ENCODE peak calls at places on chromosomes 7 and 10, in four cellular contexts. R, N, V and K are unnamed samples.

GRCh38 chr7:94615641-94616040 is 40.3 kb downstream of the SGCE start:
- DNase-seq in R (no peak), V (no peak), N (no peak), K (no peak)

GRCh38 chr7:12756841-12757240 is 69.4 kb downstream of the ARL4A start:
- DNase-seq in R (peak), V (no peak), N (no peak), K (no peak)

GRCh38 chr7:26369519-26370385 is 78.1 kb downstream of the SNX10 start:
- DNase-seq in V (peak), R (peak), N (no peak), K (no peak)

GRCh38 chr10:110356628-110357245 is 52.0 kb upstream of the SMNDC1 start:
- DNase-seq in N (no peak), R (peak), V (no peak), K (peak)

GRCh38 chr10:79260803-79261740 is 86.2 kb upstream of the PPIF start:
- DNase-seq in R (no peak), V (no peak), N (no peak), K (no peak)

GRCh38 chr10:71810048-71810750 is 36.9 kb upstream of the VSIR start:
- DNase-seq in N (no peak), R (no peak), V (no peak), K (no peak)

GRCh38 chr10:35341521-35341920 is 5.2 kb downstream of the CCNY start:
- DNase-seq in R (no peak), V (no peak), N (no peak), K (no peak)

GRCh38 chr7:16986775-16987174 is 105.0 kb upstream of the AGR3 start:
- DNase-seq in R (no peak), V (no peak), N (no peak), K (no peak)

GRCh38 chr7:40498933-40499332 is 364.1 kb downstream of the SUGCT start:
- DNase-seq in R (no peak), N (no peak), V (no peak), K (no peak)

GRCh38 chr7:68938151-68938550 is 660.1 kb upstream of the AUTS2 start:
- DNase-seq in N (no peak), R (no peak), V (no peak), K (no peak)

GRCh38 chr10:96830511-96831199 is 1.4 kb upstream of the LCOR start:
- DNase-seq in N (no peak), R (peak), V (no peak), K (no peak)

GRCh38 chr7:55572378-55573233 is at the start of gene VOPP1:
- DNase-seq in R (peak), N (peak), V (no peak), K (no peak)

GRCh38 chr7:152341039-152341913 is 94.5 kb downstream of the KMT2C start:
- DNase-seq in R (peak), V (no peak), N (no peak), K (peak)

GRCh38 chr7:31874631-31875374 is 187.8 kb downstream of the PPP1R17 start:
- DNase-seq in R (no peak), N (no peak), V (no peak), K (no peak)

GRCh38 chr10:48468866-48469511 is 135.9 kb downstream of the ARHGAP22 start:
- DNase-seq in V (no peak), N (no peak), R (no peak), K (no peak)

GRCh38 chr10:31125789-31126188 is 94.1 kb upstream of the ZNF438 start:
- DNase-seq in R (no peak), V (no peak), N (no peak), K (no peak)

GRCh38 chr10:28879875-28880381 is 202.6 kb downstream of the BAMBI start:
- DNase-seq in R (no peak), N (peak), V (no peak), K (no peak)
- H3K4me3 ChIP-seq in R (no peak), N (no peak), V (no peak), K (no peak)

GRCh38 chr10:3185386-3185785 is 12.8 kb upstream of the PITRM1 start:
- DNase-seq in V (no peak), R (no peak), N (no peak), K (no peak)
- H3K4me3 ChIP-seq in V (no peak), R (no peak), N (no peak), K (no peak)

GRCh38 chr10:75395171-75395954 is 6.2 kb downstream of the ZNF503 start:
- DNase-seq in N (peak), V (no peak), R (peak), K (no peak)
- H3K4me3 ChIP-seq in N (peak), V (peak), R (peak), K (peak)

DNA sequence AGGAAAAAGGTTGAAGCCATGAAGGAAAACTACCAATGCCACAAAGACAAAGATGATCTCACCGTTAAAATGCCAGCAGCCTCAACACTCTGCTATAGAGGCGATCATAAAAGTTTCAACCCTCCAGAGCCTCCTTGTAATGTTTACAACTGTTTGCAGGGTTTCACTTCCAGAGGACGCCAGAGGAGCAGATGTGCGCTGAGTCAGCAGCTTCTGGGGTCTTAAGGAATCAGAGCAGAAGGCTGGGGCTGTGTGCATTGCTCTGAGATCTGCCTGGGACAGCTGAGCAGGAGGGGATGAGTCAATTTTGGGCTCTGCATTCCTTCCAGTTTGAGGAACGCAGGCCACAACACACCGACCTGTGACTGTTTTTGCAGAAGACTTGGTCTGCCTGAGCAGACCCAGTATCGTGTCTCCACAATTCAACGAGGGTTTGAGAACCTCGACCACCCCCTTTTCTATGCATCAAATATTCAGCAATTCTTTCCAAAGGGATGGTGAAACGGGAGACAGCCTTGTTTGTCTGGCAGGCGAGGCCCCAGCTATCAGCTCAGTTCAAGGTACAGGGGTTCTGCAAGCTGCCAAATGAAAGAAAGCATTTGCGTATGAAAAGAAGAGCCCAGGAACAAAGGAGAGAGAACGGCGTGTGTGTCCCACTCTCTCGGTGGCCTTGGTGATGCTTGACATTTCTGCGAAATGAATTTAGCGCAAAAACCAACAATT is 98.1 kb downstream of the TMEM130 start:
- DNase-seq in R (no peak), N (no peak), V (peak), K (peak)
- H3K4me3 ChIP-seq in R (no peak), N (no peak), V (no peak), K (no peak)

GRCh38 chr7:155236386-155236785 is 61.3 kb upstream of the INSIG1 start:
- DNase-seq in N (no peak), V (no peak), R (no peak), K (no peak)
- H3K4me3 ChIP-seq in N (no peak), V (no peak), R (no peak), K (no peak)

DNA sequence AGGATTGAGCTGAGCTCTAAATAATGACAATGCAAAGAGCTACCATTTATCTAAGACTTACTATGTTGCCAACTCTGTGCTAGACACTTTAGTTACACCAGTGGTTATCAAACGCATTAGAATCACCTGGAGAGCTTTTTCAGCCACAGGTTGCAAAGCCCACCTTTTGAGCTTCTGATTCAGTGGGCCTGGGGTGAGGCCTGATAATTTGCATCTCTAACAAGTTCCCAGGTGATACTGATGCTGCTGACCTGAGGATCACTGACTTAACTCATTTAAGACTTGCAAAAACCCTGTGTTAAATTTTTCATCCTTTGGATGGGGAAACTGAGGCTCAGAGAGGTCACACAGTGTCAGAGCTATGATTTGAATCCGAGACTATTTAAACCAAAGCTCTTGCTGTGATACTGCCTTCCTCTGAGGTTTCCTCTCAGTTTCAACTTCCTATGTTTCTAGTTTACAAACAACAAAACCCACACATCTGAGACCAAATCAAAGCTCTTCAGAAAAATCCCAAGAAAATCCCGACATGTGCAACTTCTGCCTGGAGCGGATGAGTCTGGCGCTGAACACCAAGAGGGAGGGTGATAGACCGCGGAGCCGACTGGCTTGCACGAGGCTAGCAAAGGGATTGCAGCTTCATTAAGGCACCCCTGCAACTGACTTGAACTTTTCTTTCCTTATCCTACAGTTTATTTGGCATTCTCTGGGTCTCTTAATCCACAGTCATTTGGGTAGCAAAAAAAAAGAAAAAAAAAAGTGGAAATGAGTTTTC is 124.9 kb downstream of the CYP26A1 start:
- DNase-seq in R (peak), N (no peak), V (no peak), K (no peak)
- H3K4me3 ChIP-seq in R (no peak), N (peak), V (peak), K (peak)

GRCh38 chr7:6169805-6170520 is 102.5 kb downstream of the CYTH3 start:
- DNase-seq in N (no peak), R (no peak), V (no peak), K (no peak)

GRCh38 chr7:6175642-6176041 is 96.8 kb downstream of the CYTH3 start:
- DNase-seq in R (peak), V (peak), N (no peak), K (peak)

GRCh38 chr7:6171532-6172330 is 100.7 kb downstream of the CYTH3 start:
- DNase-seq in N (no peak), R (no peak), V (no peak), K (no peak)

GRCh38 chr7:6170571-6171531 is 101.6 kb downstream of the CYTH3 start:
- DNase-seq in V (no peak), N (no peak), R (no peak), K (no peak)

DNA sequence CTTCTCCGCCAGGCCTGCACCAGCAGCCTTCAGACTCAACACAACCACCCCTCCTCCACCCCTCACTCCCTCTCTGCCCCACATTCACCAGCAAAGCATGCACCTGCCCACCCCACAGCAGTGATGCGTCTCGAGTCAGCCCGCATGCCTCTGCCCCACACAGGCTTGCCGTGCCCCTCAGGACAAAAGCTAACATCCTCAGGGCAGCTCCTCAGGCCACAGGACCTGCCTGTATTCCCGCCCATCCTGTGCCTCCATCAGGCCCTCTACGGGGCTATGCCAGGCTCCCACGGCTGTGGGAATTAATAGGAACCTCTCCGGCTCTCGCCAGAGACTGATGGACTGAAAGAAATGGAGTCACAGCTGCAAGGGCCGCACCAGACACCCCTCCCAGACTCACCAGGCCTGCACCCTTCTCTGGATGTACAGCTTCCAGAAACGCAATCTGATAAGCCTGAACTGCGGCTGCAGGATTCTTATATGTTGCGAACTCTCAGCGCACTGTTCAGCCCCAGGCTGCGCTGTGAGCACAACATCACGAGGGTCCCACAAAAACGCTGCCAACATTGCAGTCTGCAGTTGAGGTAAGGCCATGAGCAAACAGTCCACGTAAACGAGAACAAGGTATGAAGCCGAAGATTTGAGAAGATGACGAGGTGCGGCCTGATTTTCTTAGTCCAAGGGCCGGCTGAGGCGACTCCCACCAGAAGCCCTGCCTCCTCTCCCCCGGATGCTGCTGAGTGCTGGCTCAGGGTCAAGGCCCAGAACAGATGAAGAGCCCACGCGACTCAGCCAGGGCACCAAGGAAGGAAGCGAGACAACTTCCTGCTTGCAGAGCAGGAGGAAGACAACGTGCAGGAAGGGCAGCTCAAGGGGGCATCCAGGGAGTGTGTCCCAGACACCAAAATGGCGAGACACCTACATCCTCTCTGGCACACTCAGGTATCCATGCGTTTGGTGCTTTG is 99.8 kb downstream of the CYTH3 start:
- DNase-seq in V (no peak), R (no peak), N (no peak), K (no peak)
- H3K4me3 ChIP-seq in V (no peak), R (no peak), N (no peak), K (no peak)

GRCh38 chr10:13001041-13001886 is at the start of gene CCDC3:
- DNase-seq in N (peak), R (peak), V (no peak), K (no peak)

GRCh38 chr10:13000431-13000830 is 1.1 kb downstream of the CCDC3 start:
- DNase-seq in R (no peak), V (no peak), N (no peak), K (no peak)

GRCh38 chr10:13003781-13004180 is 2.3 kb upstream of the CCDC3 start:
- DNase-seq in N (no peak), V (no peak), R (no peak), K (no peak)

GRCh38 chr10:13003004-13003403 is 1.5 kb upstream of the CCDC3 start:
- DNase-seq in N (no peak), R (peak), V (no peak), K (no peak)

DNA sequence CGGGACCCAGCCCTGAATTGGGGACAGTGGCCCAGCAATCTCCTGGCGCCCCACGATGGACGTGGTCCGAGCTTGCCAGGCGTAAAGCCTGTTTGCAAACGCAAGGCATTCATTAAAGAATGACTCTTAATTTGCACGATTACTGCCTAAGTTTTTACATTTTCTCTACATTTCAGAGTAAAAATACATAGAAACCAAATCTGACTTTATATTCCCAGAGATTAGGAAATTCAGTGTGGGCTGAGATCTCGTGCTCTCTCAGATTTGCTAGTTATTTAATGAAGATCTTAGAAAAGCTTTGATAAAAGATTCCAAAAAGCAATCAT is 337 bp upstream of the CCDC3 start:
- DNase-seq in N (no peak), V (no peak), R (no peak), K (no peak)
- H3K4me3 ChIP-seq in N (peak), V (no peak), R (peak), K (peak)

GRCh38 chr7:45157653-45158401 is at the start of gene RAMP3:
- DNase-seq in R (no peak), N (no peak), V (no peak), K (no peak)

GRCh38 chr7:45160374-45160773 is 2.8 kb downstream of the RAMP3 start:
- DNase-seq in N (no peak), R (no peak), V (no peak), K (no peak)

GRCh38 chr7:45157286-45157652 is 322 bp upstream of the RAMP3 start:
- DNase-seq in N (no peak), R (no peak), V (no peak), K (no peak)

GRCh38 chr7:45161138-45161537 is 3.5 kb downstream of the RAMP3 start:
- DNase-seq in V (no peak), N (no peak), R (no peak), K (no peak)

GRCh38 chr7:45159296-45159695 is 1.7 kb downstream of the RAMP3 start:
- DNase-seq in N (no peak), V (no peak), R (no peak), K (no peak)
- H3K4me3 ChIP-seq in N (peak), V (no peak), R (no peak), K (no peak)

DNA sequence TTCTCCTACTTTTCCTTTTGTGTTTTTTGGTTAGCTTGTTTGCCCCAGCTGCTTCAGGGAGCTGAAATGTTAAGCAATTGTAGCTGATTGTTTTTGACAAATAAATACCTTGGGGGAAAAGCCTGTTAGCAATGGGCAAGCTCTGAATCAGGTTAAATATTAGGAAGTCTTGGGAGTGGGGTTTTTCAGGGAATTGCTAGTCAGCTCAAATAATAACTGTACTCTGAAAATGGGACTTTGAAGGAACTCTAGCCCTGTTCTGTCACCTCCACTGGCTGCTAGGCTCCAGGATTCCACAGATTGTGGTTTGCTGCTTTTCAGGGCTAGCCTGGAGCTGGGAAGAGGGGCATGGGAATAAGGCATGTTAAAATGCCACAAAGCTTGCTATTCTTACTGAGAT is 39.5 kb downstream of the ADK start:
- DNase-seq in V (no peak), R (no peak), N (no peak), K (no peak)
- H3K4me3 ChIP-seq in V (peak), R (peak), N (peak), K (peak)